ENCODE peak calls at places on chromosome 6, in five cellular contexts. One of them, this sample, is unnamed.

GRCh38 chr6:3698021-3698420 is 53.5 kb downstream of the PXDC1 start:
- DNase-seq in HFFc6: no peak
- DNase-seq in substantia nigra: no peak
- DNase-seq in astrocyte of the spinal cord: no peak
- DNase-seq in H54: no peak
- DNase-seq in this sample: no peak

GRCh38 chr6:161540532-161540931 is 266.7 kb upstream of the AGPAT4 start:
- DNase-seq in substantia nigra: no peak
- DNase-seq in HFFc6: no peak
- DNase-seq in H54: no peak
- DNase-seq in astrocyte of the spinal cord: no peak
- DNase-seq in this sample: no peak

GRCh38 chr6:73513496-73513854 is 7.4 kb downstream of the EEF1A1 start:
- DNase-seq in H54: no peak
- DNase-seq in HFFc6: peak
- DNase-seq in substantia nigra: no peak
- DNase-seq in astrocyte of the spinal cord: no peak
- DNase-seq in this sample: no peak

GRCh38 chr6:135088818-135089809 is 34.5 kb upstream of the HBS1L start:
- DNase-seq in astrocyte of the spinal cord: peak
- DNase-seq in substantia nigra: no peak
- DNase-seq in HFFc6: peak
- DNase-seq in H54: peak
- DNase-seq in this sample: peak

GRCh38 chr6:134347916-134348805 is 30.2 kb upstream of the SGK1 start:
- DNase-seq in substantia nigra: no peak
- DNase-seq in astrocyte of the spinal cord: peak
- DNase-seq in HFFc6: peak
- DNase-seq in H54: peak
- DNase-seq in this sample: no peak

GRCh38 chr6:148524509-148524908 is 181.9 kb downstream of the SASH1 start:
- DNase-seq in astrocyte of the spinal cord: peak
- DNase-seq in H54: no peak
- DNase-seq in substantia nigra: no peak
- DNase-seq in HFFc6: peak
- DNase-seq in this sample: no peak

GRCh38 chr6:156859686-156860085 is 82.5 kb downstream of the ARID1B start:
- DNase-seq in substantia nigra: no peak
- DNase-seq in H54: no peak
- DNase-seq in HFFc6: no peak
- DNase-seq in astrocyte of the spinal cord: no peak
- DNase-seq in this sample: no peak

GRCh38 chr6:69005194-69005593 is 370.1 kb downstream of the ADGRB3 start:
- DNase-seq in HFFc6: no peak
- DNase-seq in substantia nigra: no peak
- DNase-seq in H54: no peak
- DNase-seq in astrocyte of the spinal cord: peak
- DNase-seq in this sample: no peak